ENCODE peak calls at places on chromosomes 12 and 14, in eight cellular contexts. G, T, L, R, Y, J, A and K are unnamed samples.

GRCh38 chr14:35349966-35350365 is 54.6 kb downstream of the NFKBIA start:
- DNase-seq in R (no peak), T (no peak), L (peak; percentile 42), A (no peak), J (no peak), G (no peak), Y (no peak), K (no peak)

GRCh38 chr12:2212971-2213869 is 160.4 kb downstream of the CACNA1C start:
- DNase-seq in J (no peak), G (no peak), L (peak; percentile 87), R (no peak), Y (peak; percentile 50), A (no peak), T (no peak), K (peak; percentile 28)

GRCh38 chr14:73312697-73313096 is 75.4 kb downstream of the PAPLN start:
- DNase-seq in T (no peak), Y (no peak), J (no peak), L (no peak), A (no peak), G (no peak), R (no peak), K (no peak)

GRCh38 chr14:85308531-85309300 is 221.2 kb upstream of the FLRT2 start:
- DNase-seq in R (no peak), G (no peak), T (no peak), A (no peak), J (no peak), Y (no peak), L (no peak), K (no peak)

GRCh38 chr14:68593806-68594536 is 198.9 kb downstream of the ZFP36L1 start:
- DNase-seq in Y (peak; percentile 63), A (no peak), G (no peak), R (no peak), T (no peak), L (no peak), J (peak; percentile 46), K (no peak)

GRCh38 chr12:1197264-1198018 is 206.4 kb downstream of the ERC1 start:
- DNase-seq in Y (peak; percentile 86), T (no peak), J (no peak), A (no peak), G (no peak), L (no peak), R (no peak), K (no peak)

GRCh38 chr12:102642199-102642598 is 161.8 kb upstream of the IGF1 start:
- DNase-seq in A (no peak), T (no peak), J (no peak), L (no peak), R (no peak), Y (no peak), G (no peak), K (no peak)

GRCh38 chr14:32378284-32378683 is 49.2 kb downstream of the AKAP6 start:
- DNase-seq in T (no peak), Y (no peak), L (no peak), G (no peak), A (no peak), R (no peak), J (no peak), K (no peak)

GRCh38 chr12:85385406-85385805 is 105.4 kb downstream of the ALX1 start:
- DNase-seq in L (no peak), R (no peak), G (no peak), Y (no peak), T (no peak), J (no peak), A (no peak), K (no peak)

GRCh38 chr14:95683793-95684192 is 2.4 kb upstream of the TCL1B start:
- DNase-seq in L (peak; percentile 82), G (no peak), A (peak; percentile 15), Y (no peak), R (no peak), J (peak; percentile 11), T (no peak), K (no peak)

GRCh38 chr12:1531654-1532366 is 62.6 kb downstream of the FBXL14 start:
- DNase-seq in Y (no peak), G (no peak), T (no peak), R (no peak), A (no peak), L (no peak), J (no peak), K (no peak)

GRCh38 chr12:104181313-104181712 is 34.3 kb upstream of the TXNRD1 start:
- DNase-seq in L (no peak), J (no peak), R (no peak), T (no peak), A (no peak), G (no peak), Y (peak; percentile 79), K (no peak)

GRCh38 chr14:99950191-99950590 is 115.0 kb upstream of the EVL start:
- DNase-seq in T (no peak), G (no peak), J (no peak), A (no peak), Y (no peak), R (no peak), L (peak; percentile 77), K (no peak)

GRCh38 chr12:81953541-81953940 is 194.4 kb upstream of the PPFIA2 start:
- DNase-seq in L (no peak), J (no peak), G (no peak), Y (peak; percentile 17), R (no peak), T (no peak), A (no peak), K (no peak)

GRCh38 chr14:29927596-29928341 is at the start of gene PRKD1:
- DNase-seq in G (peak; percentile 51), Y (peak; percentile 76), L (peak; percentile 86), A (no peak), R (peak; percentile 67), J (peak; percentile 28), T (peak; percentile 69), K (peak; percentile 59)

GRCh38 chr12:70443274-70443673 is 77.2 kb downstream of the KCNMB4 start:
- DNase-seq in T (no peak), G (no peak), J (no peak), L (no peak), A (no peak), Y (peak; percentile 58), R (no peak), K (no peak)

GRCh38 chr12:48105321-48105866 is 485 bp downstream of the SENP1 start:
- DNase-seq in T (no peak), J (no peak), G (peak; percentile 23), L (no peak), R (no peak), A (peak; percentile 51), Y (no peak), K (no peak)

GRCh38 chr12:2359725-2360629 is 307.2 kb downstream of the CACNA1C start:
- DNase-seq in Y (no peak), R (no peak), T (no peak), J (no peak), G (no peak), L (no peak), A (no peak), K (no peak)

GRCh38 chr12:26741828-26742227 is 91.2 kb downstream of the ITPR2 start:
- DNase-seq in J (no peak), T (no peak), G (no peak), A (no peak), Y (no peak), L (no peak), R (no peak), K (no peak)

GRCh38 chr12:95412826-95413311 is 61.1 kb upstream of the METAP2 start:
- DNase-seq in G (no peak), T (no peak), J (no peak), L (no peak), R (no peak), A (no peak), Y (peak; percentile 85), K (no peak)

DNA sequence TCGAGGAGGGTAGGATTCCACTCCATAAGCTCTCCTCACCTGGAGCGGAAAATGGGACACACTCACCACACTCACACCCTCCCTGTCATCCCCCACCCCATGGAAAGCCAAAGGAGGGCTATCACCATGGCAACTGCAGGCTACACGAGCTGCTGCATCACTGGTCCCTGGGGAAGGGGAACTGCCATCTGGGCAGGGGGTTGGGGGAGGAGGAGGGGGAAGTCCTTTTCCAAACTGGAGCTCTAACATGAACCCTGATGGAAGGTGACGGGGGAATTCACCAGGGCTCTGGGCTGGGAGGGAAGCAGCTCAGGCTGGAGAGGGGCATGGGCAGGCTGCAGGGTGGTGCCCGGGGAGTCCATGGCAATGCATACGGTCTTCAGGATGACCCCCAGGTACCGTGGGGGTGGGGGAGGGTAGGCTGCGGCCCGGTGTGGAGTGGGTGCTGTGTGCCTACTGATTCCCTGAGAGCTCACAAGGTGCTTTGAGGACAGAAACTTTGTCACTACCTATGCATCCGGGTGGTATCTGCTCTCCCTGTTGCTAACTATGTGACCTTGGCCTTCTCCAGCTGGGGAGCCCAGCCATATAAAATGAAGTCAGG is 94.5 kb downstream of the LRRC74A start:
- DNase-seq in T (peak; percentile 53), Y (peak; percentile 24), A (no peak), R (no peak), J (no peak), G (no peak), L (peak; percentile 85), K (peak; percentile 97)
- H3K4me1 ChIP-seq in T (peaks cover 41% of the 10 kb centered on the region), Y (peaks cover 38% of the 10 kb centered on the region), A (peaks cover 19% of the 10 kb centered on the region), R (peaks cover 58% of the 10 kb centered on the region), J (peaks cover 66% of the 10 kb centered on the region), G (peaks cover 10% of the 10 kb centered on the region), L (peaks cover 33% of the 10 kb centered on the region), K (peaks cover 65% of the 10 kb centered on the region)

GRCh38 chr12:65899289-65899688 is 75.0 kb downstream of the HMGA2 start:
- DNase-seq in T (no peak), Y (no peak), A (no peak), R (no peak), G (no peak), J (no peak), L (no peak), K (no peak)
- H3K4me1 ChIP-seq in T (no peaks in the 10 kb centered on the region), Y (peaks cover 7% of the 10 kb centered on the region), A (no peaks in the 10 kb centered on the region), R (no peaks in the 10 kb centered on the region), G (no peaks in the 10 kb centered on the region), J (peaks cover 65% of the 10 kb centered on the region), L (peaks cover 19% of the 10 kb centered on the region), K (no peaks in the 10 kb centered on the region)

DNA sequence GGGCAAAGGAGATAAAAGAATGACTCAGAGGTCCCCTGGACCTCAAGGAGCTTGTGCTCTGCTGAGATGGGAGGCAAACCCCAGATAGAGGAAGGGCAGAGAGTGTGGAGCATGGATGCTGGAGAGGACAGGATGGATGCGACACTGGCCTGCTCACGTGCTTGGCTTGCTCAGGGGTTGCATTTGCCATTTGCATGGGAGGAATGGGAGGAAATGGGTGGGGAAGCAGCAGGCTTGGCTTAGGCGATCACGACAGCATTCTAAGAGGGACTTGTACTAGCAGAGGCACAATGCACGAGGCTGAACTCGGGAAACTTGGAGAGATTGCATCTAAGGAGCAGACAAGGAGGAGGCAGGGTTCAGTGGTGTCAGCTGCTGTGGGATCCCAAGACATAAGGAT is 19.8 kb downstream of the CD9 start:
- DNase-seq in A (no peak), G (no peak), J (no peak), T (no peak), L (peak; percentile 63), R (no peak), Y (no peak), K (no peak)
- H3K4me1 ChIP-seq in A (no peaks in the 10 kb centered on the region), G (no peaks in the 10 kb centered on the region), J (peaks cover 68% of the 10 kb centered on the region), T (peaks cover 36% of the 10 kb centered on the region), L (peaks cover 18% of the 10 kb centered on the region), R (peaks cover 70% of the 10 kb centered on the region), Y (peaks cover 12% of the 10 kb centered on the region), K (peaks cover 9% of the 10 kb centered on the region)

GRCh38 chr14:50647282-50647681 is 20.8 kb downstream of the SAV1 start:
- DNase-seq in Y (no peak), R (no peak), A (no peak), L (no peak), J (no peak), T (no peak), G (no peak), K (no peak)

GRCh38 chr14:50647753-50648152 is 20.4 kb downstream of the SAV1 start:
- DNase-seq in Y (no peak), A (no peak), G (no peak), J (no peak), T (no peak), R (no peak), L (no peak), K (no peak)

GRCh38 chr14:50649691-50650090 is 18.4 kb downstream of the SAV1 start:
- DNase-seq in A (no peak), L (no peak), J (no peak), R (no peak), Y (no peak), T (no peak), G (no peak), K (no peak)
- H3K4me1 ChIP-seq in A (no peaks in the 10 kb centered on the region), L (no peaks in the 10 kb centered on the region), J (peaks cover 16% of the 10 kb centered on the region), R (peaks cover 5% of the 10 kb centered on the region), Y (peaks cover 6% of the 10 kb centered on the region), T (no peaks in the 10 kb centered on the region), G (no peaks in the 10 kb centered on the region), K (no peaks in the 10 kb centered on the region)